ENCODE peak calls at places on chromosome 11, in six cellular contexts. U is endothelial cell of umbilical vein, D is spleen, O is nephron progenitor cell, R is mammary epithelial cell, E is ovary. I is an unnamed sample.

GRCh38 chr11:27440090-27440489 is 32.5 kb downstream of the LGR4 start:
- DNase-seq in U (no peak), D (no peak), O (no peak), R (no peak), E (no peak), I (no peak)

GRCh38 chr11:73218106-73218829 is at the start of gene P2RY2:
- DNase-seq in U (peak), D (peak), O (peak), R (peak), E (peak), I (peak)

GRCh38 chr11:62542111-62542745 is 4.4 kb downstream of the AHNAK start:
- DNase-seq in U (no peak), D (no peak), O (no peak), R (no peak), E (no peak), I (no peak)

GRCh38 chr11:123611698-123612097 is 42.7 kb downstream of the SCN3B start:
- DNase-seq in U (no peak), D (no peak), O (no peak), R (no peak), E (no peak), I (no peak)

GRCh38 chr11:95156133-95156731 is 66.6 kb downstream of the ENDOD1 start:
- DNase-seq in U (no peak), D (no peak), O (no peak), R (no peak), E (no peak), I (no peak)

GRCh38 chr11:61609000-61609969 is 28.4 kb upstream of the SYT7 start:
- DNase-seq in U (no peak), D (no peak), O (no peak), R (no peak), E (no peak), I (no peak)

GRCh38 chr11:45089251-45089650 is 57.2 kb upstream of the PRDM11 start:
- DNase-seq in U (peak), D (no peak), O (no peak), R (peak), E (peak), I (peak)

GRCh38 chr11:30468881-30469280 is 117.3 kb downstream of the MPPED2 start:
- DNase-seq in U (peak), D (no peak), O (no peak), R (no peak), E (no peak), I (no peak)

GRCh38 chr11:33869511-33870422 is 22.1 kb downstream of the LMO2 start:
- DNase-seq in U (peak), D (peak), O (peak), R (peak), E (peak), I (peak)

GRCh38 chr11:101444851-101445250 is 139.0 kb downstream of the TRPC6 start:
- DNase-seq in U (no peak), D (no peak), O (no peak), R (no peak), E (no peak), I (no peak)

GRCh38 chr11:123899792-123900191 is 2.2 kb upstream of the OR8D4 start:
- DNase-seq in U (no peak), D (no peak), O (no peak), R (no peak), E (no peak), I (no peak)

GRCh38 chr11:36271794-36272409 is 17.3 kb downstream of the COMMD9 start:
- DNase-seq in U (no peak), D (no peak), O (no peak), R (no peak), E (no peak), I (no peak)

DNA sequence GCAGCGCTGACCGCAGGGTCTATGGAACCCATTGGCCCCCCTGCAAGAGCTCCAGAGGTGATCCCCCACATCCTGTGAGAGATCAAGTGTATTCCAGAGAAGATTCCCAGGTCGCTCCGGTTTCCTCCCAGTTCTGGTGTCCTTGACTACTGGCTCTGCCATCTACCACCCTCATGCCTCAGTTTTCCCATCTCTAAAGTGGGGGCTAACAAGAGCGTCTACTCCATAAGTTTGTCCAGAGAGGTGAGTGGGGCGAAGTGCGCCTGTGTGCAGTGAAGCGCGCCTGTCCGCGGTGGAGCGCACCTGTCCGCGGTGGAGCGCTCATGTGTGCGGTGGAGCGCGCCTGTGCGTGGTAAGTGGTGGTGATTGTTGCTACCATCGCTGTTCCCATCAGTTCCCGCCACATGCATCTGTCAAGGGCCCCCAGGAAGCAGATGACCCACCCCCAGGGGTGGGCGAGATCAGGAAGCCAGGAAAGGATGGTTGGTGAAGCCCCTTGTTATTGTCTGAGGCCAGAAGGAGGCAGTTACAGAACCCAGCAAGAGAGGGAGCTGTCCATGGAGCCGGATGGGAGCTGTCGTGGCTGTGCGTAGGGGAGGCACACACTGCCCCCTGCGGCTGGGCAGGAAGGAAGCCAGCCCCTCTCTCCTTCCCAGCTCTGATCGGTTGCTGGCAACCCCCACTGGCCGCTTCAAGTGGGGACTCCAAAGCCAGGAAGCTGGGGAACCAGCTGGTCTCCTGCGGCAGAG is 73.2 kb upstream of the FGF3 start:
- DNase-seq in U (no peak), D (peak), O (no peak), R (no peak), E (no peak), I (no peak)
- TF ChIP-seq CTCF in U (peak), D (no peak), O (peak), R (no peak), E (no peak), I (no peak)

DNA sequence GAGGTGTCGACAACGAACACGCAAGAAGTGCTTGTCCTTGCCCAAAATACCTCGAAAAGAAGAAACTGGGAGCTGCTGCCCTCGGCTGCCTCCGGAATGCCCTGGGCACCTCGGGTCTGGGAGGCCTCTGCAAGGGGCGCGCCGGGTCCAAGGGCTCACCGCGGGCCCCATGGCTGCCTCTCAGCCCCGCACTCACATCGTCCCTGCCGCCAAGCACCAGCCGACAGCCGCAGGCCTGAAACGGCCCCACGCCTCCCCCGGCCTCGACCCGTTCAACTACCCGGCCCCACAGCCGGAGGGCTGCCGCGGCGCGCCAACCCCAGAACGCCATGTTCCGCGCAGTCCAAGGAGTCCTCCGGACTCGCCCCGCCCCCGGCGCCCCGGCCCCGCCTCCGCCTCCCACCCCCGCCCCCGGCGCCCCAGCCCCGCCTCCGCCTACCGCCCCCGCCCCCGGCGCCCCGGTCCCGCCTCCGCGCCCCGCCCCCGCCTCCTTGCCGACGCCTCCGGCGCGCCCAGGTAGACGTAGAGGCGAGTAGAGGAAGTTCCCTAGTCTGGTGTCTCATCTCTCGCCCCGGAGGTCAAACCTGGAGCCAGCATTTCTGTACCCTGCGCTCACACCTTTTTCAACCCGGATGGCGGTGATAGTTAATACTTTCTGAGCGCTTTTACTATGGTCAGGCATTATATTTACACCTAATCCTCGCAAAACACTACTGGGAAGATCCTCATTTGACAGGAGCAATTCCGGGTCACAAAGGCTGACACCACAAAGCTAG is at the start of gene SIRT3:
- DNase-seq in U (peak), D (peak), O (peak), R (peak), E (peak), I (peak)
- TF ChIP-seq CTCF in U (no peak), D (peak), O (no peak), R (no peak), E (peak), I (no peak)

DNA sequence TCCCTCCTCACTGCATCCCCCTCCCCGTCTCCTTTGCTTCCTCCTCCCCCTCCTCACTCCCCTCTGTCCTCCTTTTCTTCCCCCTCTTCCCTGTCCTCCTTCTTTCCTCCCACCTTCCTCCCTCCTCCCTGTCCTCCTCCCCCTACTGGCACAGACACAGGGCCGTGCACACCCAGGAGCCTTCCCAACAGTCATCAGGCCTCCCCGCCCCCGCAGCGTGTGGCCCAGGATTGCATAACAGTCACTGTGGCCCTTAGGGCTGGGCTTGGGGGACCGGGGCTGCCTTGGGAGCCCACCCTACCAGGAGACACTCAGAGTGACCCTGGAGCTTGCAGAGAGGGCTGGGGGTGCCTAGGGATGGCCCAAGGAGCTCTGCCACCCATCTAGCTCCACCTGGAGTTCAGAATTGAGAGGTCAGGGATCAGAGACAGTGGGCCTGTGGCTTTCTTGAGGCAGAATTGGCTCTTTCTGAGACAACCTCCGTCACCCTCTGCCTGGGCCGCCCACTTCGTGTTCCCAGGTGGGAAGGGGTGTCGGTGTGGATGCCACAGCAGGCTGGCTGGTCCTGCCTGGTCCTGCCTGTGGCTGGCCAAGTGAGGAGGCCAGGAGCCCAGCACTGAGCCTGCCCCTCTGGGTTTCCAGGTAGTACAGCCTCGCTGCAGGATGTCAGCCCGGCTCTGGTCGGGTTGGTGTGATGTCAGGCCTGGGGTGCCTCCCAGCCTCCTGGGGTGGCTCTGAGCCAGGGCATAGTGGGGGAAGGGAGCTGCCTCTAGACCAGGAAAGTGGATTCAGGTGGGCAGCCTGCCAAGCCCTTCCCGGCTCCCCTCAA is 1.6 kb downstream of the SPI1 start:
- DNase-seq in U (no peak), D (peak), O (no peak), R (no peak), E (peak), I (peak)
- TF ChIP-seq CTCF in U (no peak), D (no peak), O (no peak), R (no peak), E (no peak), I (no peak)

DNA sequence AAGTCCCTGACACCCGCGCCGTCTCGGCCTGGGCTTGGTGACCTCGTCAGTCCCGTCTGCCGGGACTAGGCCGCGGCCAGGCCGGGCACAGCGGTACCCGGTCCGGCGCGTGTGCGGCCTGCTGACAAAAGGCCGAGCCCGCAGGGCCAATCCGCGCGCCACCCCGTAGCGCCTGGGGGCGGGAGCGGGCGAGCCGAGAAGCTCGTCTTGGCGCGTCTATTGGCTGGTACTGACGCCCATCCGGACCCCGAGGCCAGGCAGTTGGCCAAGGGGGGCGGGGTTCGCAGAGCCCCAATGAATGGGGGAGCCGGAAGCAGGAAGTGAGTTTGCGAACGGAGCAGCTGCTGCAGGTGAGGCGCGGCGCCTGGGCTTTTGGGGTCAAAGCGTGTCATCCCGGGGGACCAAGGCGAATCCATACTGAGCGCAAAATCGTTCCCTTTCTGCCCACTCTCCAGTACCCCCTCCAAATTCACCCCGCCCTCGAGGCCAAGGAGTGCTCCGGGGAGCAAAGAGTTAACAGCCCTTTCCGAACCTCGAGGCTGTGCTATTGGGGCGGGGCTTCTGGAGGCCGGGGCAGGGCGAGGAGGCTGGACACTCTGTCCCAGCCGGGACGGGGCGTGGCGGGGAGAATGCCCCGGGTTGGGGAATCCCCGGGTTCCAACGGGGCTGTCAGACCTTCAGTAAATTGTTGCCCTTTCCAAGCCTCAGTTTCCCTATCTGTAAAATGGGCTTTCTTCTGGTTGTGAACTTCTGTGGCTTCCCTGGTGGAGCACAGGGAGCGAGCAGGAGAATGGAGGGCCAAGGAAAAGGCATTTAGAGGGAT is at the start of gene DPP3:
- DNase-seq in U (peak), D (peak), O (peak), R (peak), E (peak), I (peak)
- TF ChIP-seq CTCF in U (no peak), D (no peak), O (no peak), R (no peak), E (no peak), I (no peak)

I was measured in MCF 10A.